ENCODE peak calls at places on chromosomes 5 and 9, in five cellular contexts. H, X, I, P and F are unnamed samples.

GRCh38 chr5:33834334-33834733 is 57.5 kb downstream of the ADAMTS12 start:
- DNase-seq in P (no peak), H (no peak), I (no peak), X (no peak), F (no peak)

GRCh38 chr5:125961150-125961549 is 462.1 kb upstream of the GRAMD2B start:
- DNase-seq in I (no peak), X (no peak), P (no peak), H (no peak), F (no peak)

GRCh38 chr9:124849801-124850200 is 3.5 kb upstream of the WDR38 start:
- DNase-seq in I (no peak), H (peak; percentile 78), X (no peak), P (no peak), F (no peak)

GRCh38 chr9:114025196-114025753 is 52.8 kb downstream of the AMBP start:
- DNase-seq in I (no peak), H (no peak), X (no peak), P (no peak), F (no peak)

GRCh38 chr9:120366646-120367019 is 213.3 kb downstream of the CDK5RAP2 start:
- DNase-seq in P (no peak), I (no peak), X (peak; percentile 26), H (no peak), F (no peak)

GRCh38 chr9:106557996-106558667 is 304.8 kb upstream of the ZNF462 start:
- DNase-seq in H (no peak), I (no peak), X (no peak), P (no peak), F (no peak)

GRCh38 chr5:91443761-91444467 is 60.8 kb upstream of the ARRDC3 start:
- DNase-seq in P (no peak), X (no peak), H (no peak), I (no peak), F (no peak)

GRCh38 chr9:133148351-133149129 is 15.2 kb downstream of the GBGT1 start:
- DNase-seq in H (peak; percentile 75), I (no peak), X (no peak), P (peak; percentile 52), F (peak; percentile 65)

GRCh38 chr5:72392326-72392733 is 72.2 kb downstream of the PTCD2 start:
- DNase-seq in I (peak; percentile 29), H (no peak), X (no peak), P (no peak), F (no peak)

GRCh38 chr5:171738501-171738900 is 47.1 kb upstream of the SMIM23 start:
- DNase-seq in P (no peak), H (no peak), X (no peak), I (no peak), F (no peak)

GRCh38 chr5:77852068-77852513 is 76.0 kb upstream of the TBCA start:
- DNase-seq in P (no peak), X (no peak), I (no peak), H (no peak), F (no peak)

GRCh38 chr5:38718874-38719391 is 126.9 kb upstream of the OSMR start:
- DNase-seq in I (no peak), X (no peak), P (no peak), H (peak; percentile 31), F (no peak)

GRCh38 chr5:175060264-175060663 is 335.9 kb downstream of the MSX2 start:
- DNase-seq in H (no peak), P (no peak), I (no peak), X (no peak), F (no peak)

GRCh38 chr9:123286324-123286723 is 17.9 kb upstream of the STRBP start:
- DNase-seq in X (no peak), H (no peak), P (no peak), I (no peak), F (no peak)

GRCh38 chr5:167294861-167295685 is 996.4 kb upstream of the WWC1 start:
- DNase-seq in I (no peak), P (no peak), H (no peak), X (peak; percentile 3), F (peak; percentile 54)

GRCh38 chr5:78345485-78345884 is 14.9 kb upstream of the SCAMP1 start:
- DNase-seq in X (no peak), P (no peak), I (no peak), H (no peak), F (no peak)

GRCh38 chr9:27150758-27151431 is 41.9 kb downstream of the TEK start:
- DNase-seq in I (no peak), X (no peak), H (no peak), P (no peak), F (no peak)

GRCh38 chr5:180090098-180090768 is 18.7 kb upstream of the RNF130 start:
- DNase-seq in P (peak; percentile 80), X (peak; percentile 56), I (no peak), H (peak; percentile 84), F (peak; percentile 70)

GRCh38 chr5:160105686-160106085 is 13.6 kb downstream of the PWWP2A start:
- DNase-seq in P (no peak), X (no peak), H (no peak), I (no peak), F (no peak)

GRCh38 chr5:93589348-93589662 is 6.3 kb downstream of the NR2F1 start:
- DNase-seq in X (no peak), H (no peak), I (no peak), P (no peak), F (no peak)

GRCh38 chr9:69548676-69549075 is 123.5 kb downstream of the APBA1 start:
- DNase-seq in I (no peak), X (no peak), P (no peak), H (no peak), F (no peak)

GRCh38 chr9:136939996-136940525 is 4.5 kb downstream of the FBXW5 start:
- DNase-seq in H (peak; percentile 91), X (no peak), I (peak; percentile 88), P (no peak), F (no peak)

GRCh38 chr9:14910178-14910805 is at the start of gene FREM1:
- DNase-seq in P (peak; percentile 22), X (no peak), H (peak; percentile 62), I (no peak), F (peak; percentile 32)

GRCh38 chr5:111013011-111013410 is 58.5 kb upstream of the TSLP start:
- DNase-seq in H (no peak), P (no peak), I (no peak), X (no peak), F (no peak)

GRCh38 chr9:93730643-93731042 is 154.3 kb downstream of the PHF2 start:
- DNase-seq in I (no peak), P (no peak), X (no peak), H (no peak), F (no peak)

GRCh38 chr5:122153774-122154173 is 24.4 kb downstream of the ZNF474 start:
- DNase-seq in X (no peak), H (no peak), I (no peak), P (no peak), F (no peak)

GRCh38 chr5:125262782-125263181 is 516.3 kb upstream of the ZNF608 start:
- DNase-seq in P (no peak), H (no peak), I (no peak), X (no peak), F (no peak)

GRCh38 chr5:71681282-71681681 is 37.8 kb upstream of the CARTPT start:
- DNase-seq in I (no peak), H (no peak), P (no peak), X (no peak), F (no peak)

GRCh38 chr5:156328766-156329165 is 1.8 kb downstream of the SGCD start:
- DNase-seq in X (no peak), I (peak; percentile 49), H (peak; percentile 22), P (no peak), F (no peak)

GRCh38 chr9:6152824-6153223 is 62.8 kb upstream of the IL33 start:
- DNase-seq in P (no peak), I (no peak), X (no peak), H (no peak), F (no peak)

GRCh38 chr5:22938373-22938772 is 85.2 kb upstream of the CDH12 start:
- DNase-seq in P (no peak), I (no peak), X (no peak), H (no peak), F (no peak)

GRCh38 chr5:62206150-62206829 is 99.7 kb upstream of the KIF2A start:
- DNase-seq in X (peak; percentile 38), H (no peak), P (peak; percentile 58), I (no peak), F (no peak)

DNA sequence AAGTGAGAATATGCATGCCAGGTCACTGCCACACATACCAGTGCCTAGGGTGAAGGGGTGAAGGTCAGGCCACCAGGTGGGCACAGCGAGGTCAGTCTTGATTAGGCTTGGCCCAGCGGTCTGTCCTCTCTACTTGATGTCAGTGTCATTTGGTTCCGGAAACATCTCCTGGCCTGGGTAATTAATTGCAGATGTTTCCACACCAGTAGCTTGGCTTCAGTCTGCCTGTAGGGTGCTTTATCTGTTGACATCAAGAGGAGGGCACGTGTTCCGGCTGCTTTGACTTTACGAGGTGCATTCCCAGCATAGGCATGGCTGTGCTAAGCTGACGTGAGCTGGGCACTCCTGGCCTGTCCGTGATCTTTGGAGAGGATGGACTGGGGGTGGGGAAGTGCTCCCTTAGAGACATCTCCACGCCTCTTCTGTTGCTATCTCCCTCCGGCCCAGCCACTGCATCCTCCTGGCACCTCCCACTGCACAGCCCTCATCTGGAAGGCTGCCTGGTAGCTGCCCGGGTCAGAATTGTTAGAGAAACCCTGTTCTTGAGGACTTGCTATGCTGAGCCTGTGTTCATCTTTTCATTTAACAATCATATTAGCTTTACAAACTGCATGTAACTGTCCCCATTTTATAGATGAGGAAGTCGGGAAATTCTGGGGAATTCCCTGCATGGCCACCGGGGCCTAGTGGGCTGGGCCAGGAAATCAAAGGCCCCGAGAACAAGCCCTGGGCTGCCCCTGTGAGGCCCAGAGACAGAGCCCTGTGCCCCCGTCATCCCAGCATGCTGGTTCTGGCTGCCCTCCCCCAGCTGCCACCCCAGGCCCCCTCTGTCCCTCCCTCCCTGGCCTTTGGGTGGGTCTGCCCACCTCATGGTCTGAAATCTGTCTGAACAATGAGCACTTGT is 29.1 kb downstream of the JADE2 start:
- DNase-seq in I (peak; percentile 50), H (peak; percentile 79), P (no peak), X (no peak), F (peak; percentile 44)
- H3K27ac ChIP-seq in I (peak overlapping the region; percentile 57), H (peak overlapping the region; percentile 86), P (no peak overlapping the region), X (peak overlapping the region; percentile 26), F (peak overlapping the region; percentile 60)

GRCh38 chr9:34049630-34050384 is 1.1 kb upstream of the UBAP2 start:
- DNase-seq in X (no peak), P (peak; percentile 55), H (no peak), I (no peak), F (no peak)
- H3K27ac ChIP-seq in X (peak overlapping the region; percentile 81), P (peak overlapping the region; percentile 98), H (peak overlapping the region; percentile 90), I (peak overlapping the region; percentile 97), F (peak overlapping the region; percentile 95)

GRCh38 chr5:81235287-81236072 is 2.4 kb downstream of the CKMT2 start:
- DNase-seq in P (no peak), X (no peak), H (peak; percentile 85), I (peak; percentile 71), F (no peak)
- H3K27ac ChIP-seq in P (no peak overlapping the region), X (no peak overlapping the region), H (peak overlapping the region; percentile 88), I (peak overlapping the region; percentile 98), F (no peak overlapping the region)

DNA sequence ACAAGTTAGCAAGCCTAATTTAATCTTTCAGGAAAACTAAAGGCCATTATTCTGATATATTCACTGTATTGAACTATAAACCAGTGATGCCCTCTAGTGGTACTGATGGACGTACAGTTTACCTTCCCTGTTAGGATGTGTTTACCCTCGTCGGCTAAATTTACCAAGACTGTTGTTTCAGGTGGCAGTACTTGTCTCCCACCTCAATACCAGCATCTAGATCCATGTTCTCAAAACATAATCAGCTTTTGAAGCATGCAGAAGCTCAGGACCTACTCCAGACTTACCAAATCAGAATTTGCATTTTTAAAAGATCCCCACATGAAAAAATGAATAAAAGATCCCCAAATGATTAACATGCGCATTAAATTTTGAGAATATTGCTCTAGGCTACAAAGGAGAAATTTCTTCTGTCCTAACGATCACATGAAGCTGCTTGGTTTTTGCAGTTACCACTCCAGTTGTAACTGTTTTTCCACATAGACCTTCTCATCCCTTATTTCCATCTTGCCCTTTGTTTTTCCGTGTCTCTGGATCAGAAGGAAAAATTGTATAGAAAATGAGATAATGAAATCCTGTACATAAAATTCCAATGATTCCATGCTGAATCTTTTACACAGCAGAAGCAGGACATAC is 3.2 kb upstream of the BAAT start:
- DNase-seq in X (peak; percentile 58), P (peak; percentile 76), H (no peak), I (no peak), F (no peak)
- H3K27ac ChIP-seq in X (no peak overlapping the region), P (no peak overlapping the region), H (no peak overlapping the region), I (no peak overlapping the region), F (no peak overlapping the region)